ENCODE peak calls at places on chromosomes 12 and 14, in six cellular contexts. M is neuronal stem cell, S is IMR-90, F is mesenchymal stem cell, W is H1, J is trophoblast cell. G is an unnamed sample.

GRCh38 chr14:80988742-80989429 is 33.5 kb downstream of the TSHR start:
- DNase-seq in W (no peak), F (no peak), M (no peak), S (peak; percentile 30), J (no peak), G (no peak)

GRCh38 chr14:90534091-90534837 is 137.4 kb downstream of the CALM1 start:
- DNase-seq in F (peak; percentile 15), W (no peak), S (peak; percentile 22), M (no peak), J (no peak), G (no peak)

GRCh38 chr14:75636100-75636692 is 24.5 kb downstream of the ERG28 start:
- DNase-seq in M (no peak), J (no peak), F (peak; percentile 72), S (peak; percentile 32), W (no peak), G (peak; percentile 38)

GRCh38 chr12:99916555-99916954 is 68.2 kb downstream of the ANKS1B start:
- DNase-seq in M (no peak), F (peak; percentile 22), J (no peak), S (no peak), W (no peak), G (no peak)

GRCh38 chr12:69332815-69333358 is 15.3 kb upstream of the LYZ start:
- DNase-seq in S (no peak), F (no peak), J (no peak), W (no peak), M (no peak), G (no peak)

GRCh38 chr14:50453869-50454268 is 57.2 kb upstream of the CDKL1 start:
- DNase-seq in W (no peak), S (no peak), M (no peak), F (no peak), J (no peak), G (no peak)

GRCh38 chr12:87991483-87991882 is 37.7 kb downstream of the C12orf50 start:
- DNase-seq in S (no peak), J (no peak), M (no peak), F (no peak), W (no peak), G (no peak)

GRCh38 chr14:71231521-71232393 is 324.5 kb downstream of the PCNX1 start:
- DNase-seq in F (no peak), M (no peak), W (peak; percentile 47), S (no peak), J (no peak), G (peak; percentile 11)

GRCh38 chr12:12927211-12928079 is 24.5 kb downstream of the GPRC5D start:
- DNase-seq in S (peak; percentile 45), W (peak; percentile 68), M (no peak), F (no peak), J (peak; percentile 87), G (peak; percentile 82)

GRCh38 chr12:119666900-119667576 is 895 bp upstream of the PRKAB1 start:
- DNase-seq in J (no peak), F (no peak), W (no peak), M (no peak), S (no peak), G (no peak)

GRCh38 chr14:68977137-68977740 is 1.9 kb downstream of the ACTN1 start:
- DNase-seq in F (no peak), S (no peak), W (no peak), M (peak; percentile 11), J (no peak), G (no peak)

GRCh38 chr12:69602954-69603353 is 7.8 kb downstream of the LRRC10 start:
- DNase-seq in M (no peak), F (no peak), J (no peak), S (no peak), W (no peak), G (no peak)

GRCh38 chr12:109222496-109222895 is 86.6 kb downstream of the FOXN4 start:
- DNase-seq in S (no peak), F (no peak), W (no peak), J (no peak), M (no peak), G (no peak)
- H3K79me1 ChIP-seq in S (no peaks in the 10 kb centered on the region), F (no peaks in the 10 kb centered on the region), W (no peaks in the 10 kb centered on the region), J (no peaks in the 10 kb centered on the region), M (no peaks in the 10 kb centered on the region), G (no peaks in the 10 kb centered on the region)

GRCh38 chr14:105908006-105908405 is 381.6 kb downstream of the TMEM121 start:
- DNase-seq in W (no peak), F (no peak), M (no peak), J (no peak), S (no peak), G (no peak)
- H3K9ac ChIP-seq in W (no peak overlapping the region), F (no peak overlapping the region), M (no peak overlapping the region), J (no peak overlapping the region), S (no peak overlapping the region), G (no peak overlapping the region)

GRCh38 chr12:81075539-81075938 is 2.3 kb upstream of the ACSS3 start:
- DNase-seq in S (no peak), J (no peak), W (no peak), F (no peak), M (no peak), G (no peak)

GRCh38 chr12:81077329-81077685 is 572 bp upstream of the ACSS3 start:
- DNase-seq in W (no peak), F (peak; percentile 24), M (peak; percentile 57), J (no peak), S (no peak), G (peak; percentile 99)

GRCh38 chr12:81079280-81080076 is 1.6 kb downstream of the ACSS3 start:
- DNase-seq in S (no peak), F (no peak), M (no peak), W (no peak), J (no peak), G (no peak)

GRCh38 chr12:81078469-81079196 is 754 bp downstream of the ACSS3 start:
- DNase-seq in J (no peak), F (peak; percentile 71), S (peak; percentile 46), M (no peak), W (no peak), G (peak; percentile 77)

GRCh38 chr12:81077686-81078441 is at the start of gene ACSS3:
- DNase-seq in M (peak; percentile 80), S (no peak), F (peak; percentile 40), W (peak; percentile 88), J (no peak), G (peak; percentile 98)
- H3K4me3 ChIP-seq in M (peak within 1 kb of the TSS; percentile 91), S (peak within 1 kb of the TSS; percentile 31), F (peak within 1 kb of the TSS; percentile 88), W (peak within 1 kb of the TSS; percentile 53), J (peak within 1 kb of the TSS; percentile 80), G (peak within 1 kb of the TSS; percentile 83)

GRCh38 chr14:72590577-72590976 is 303.3 kb downstream of the DPF3 start:
- DNase-seq in F (no peak), W (no peak), J (peak; percentile 9), S (no peak), M (no peak), G (no peak)
- H3K79me1 ChIP-seq in F (no peaks in the 10 kb centered on the region), W (no peaks in the 10 kb centered on the region), J (no peaks in the 10 kb centered on the region), S (no peaks in the 10 kb centered on the region), M (no peaks in the 10 kb centered on the region), G (no peaks in the 10 kb centered on the region)

GRCh38 chr14:100271247-100271939 is 32.4 kb downstream of the YY1 start:
- DNase-seq in W (no peak), M (no peak), F (peak; percentile 21), J (peak; percentile 25), S (no peak), G (peak; percentile 40)
- H3K9ac ChIP-seq in W (no peak overlapping the region), M (no peak overlapping the region), F (no peak overlapping the region), J (no peak overlapping the region), S (no peak overlapping the region), G (no peak overlapping the region)

G was measured in mesendoderm.